ENCODE peak calls at places on chromosome 14, in eight cellular contexts. Q is body of pancreas, V is heart right ventricle, U is thyroid gland, D is dorsolateral prefrontal cortex, G is WERI-Rb-1, X is upper lobe of right lung, E is uterus. B is an unnamed sample. For H3K27me3, the result is how much of the 10 kb centered on the place peaks cover.

GRCh38 chr14:68808696-68809095 is 15.8 kb upstream of the ZFP36L1 start:
- DNase-seq in G (no peak), D (no peak), X (no peak), V (no peak), U (no peak), E (no peak), Q (no peak), B (no peak)

GRCh38 chr14:24995016-24995415 is 54.9 kb downstream of the STXBP6 start:
- DNase-seq in G (no peak), E (no peak), D (no peak), X (no peak), U (no peak), V (no peak), Q (no peak), B (no peak)

GRCh38 chr14:29900609-29901350 is 26.9 kb downstream of the PRKD1 start:
- DNase-seq in E (no peak), X (no peak), U (no peak), G (no peak), D (no peak), V (no peak), Q (no peak), B (no peak)

GRCh38 chr14:64708148-64709004 is 4.2 kb downstream of the PLEKHG3 start:
- DNase-seq in V (peak), D (no peak), G (no peak), E (peak), U (peak), Q (peak), X (no peak), B (no peak)

GRCh38 chr14:96363751-96364336 is 518 bp downstream of the GSKIP start:
- DNase-seq in D (peak), G (peak), Q (peak), U (peak), E (no peak), V (no peak), X (peak), B (no peak)

GRCh38 chr14:64948612-64949210 is 6.2 kb upstream of the GPX2 start:
- DNase-seq in X (no peak), U (no peak), G (no peak), V (no peak), Q (no peak), D (no peak), E (no peak), B (no peak)

GRCh38 chr14:102272392-102272791 is 32.6 kb downstream of the MOK start:
- DNase-seq in G (no peak), U (no peak), E (no peak), V (no peak), Q (no peak), X (no peak), D (no peak), B (no peak)

GRCh38 chr14:106538193-106538592 is 1011.8 kb downstream of the TMEM121 start:
- DNase-seq in U (no peak), E (no peak), Q (no peak), G (no peak), D (no peak), V (no peak), X (no peak), B (no peak)

GRCh38 chr14:73825551-73826188 is 26.0 kb upstream of the PTGR2 start:
- DNase-seq in D (peak), X (peak), G (peak), V (peak), Q (peak), E (peak), U (peak), B (no peak)

GRCh38 chr14:93115920-93116675 is at the start of gene ITPK1:
- DNase-seq in E (peak), Q (peak), D (peak), G (peak), U (peak), X (peak), V (peak), B (no peak)

GRCh38 chr14:65304239-65304638 is 108.3 kb upstream of the FUT8 start:
- DNase-seq in Q (no peak), E (no peak), V (no peak), G (no peak), D (no peak), U (no peak), X (no peak), B (no peak)

GRCh38 chr14:95039259-95039992 is 117.9 kb downstream of the DICER1 start:
- DNase-seq in X (peak), V (no peak), D (no peak), U (no peak), Q (no peak), E (no peak), G (no peak), B (no peak)

GRCh38 chr14:91380610-91381371 is 36.8 kb downstream of the CCDC88C start:
- DNase-seq in D (peak), V (no peak), G (no peak), E (peak), U (no peak), X (no peak), Q (no peak), B (no peak)

GRCh38 chr14:24556756-24557155 is 19.3 kb downstream of the CTSG start:
- DNase-seq in G (no peak), X (no peak), D (no peak), U (peak), V (no peak), Q (no peak), E (no peak), B (no peak)

GRCh38 chr14:98752660-98753059 is 519.3 kb downstream of the BCL11B start:
- DNase-seq in V (no peak), D (no peak), X (no peak), Q (no peak), U (no peak), G (no peak), E (no peak), B (no peak)

GRCh38 chr14:72699852-72700257 is 194.0 kb downstream of the DPF3 start:
- DNase-seq in D (no peak), E (no peak), U (no peak), V (no peak), Q (no peak), X (no peak), G (no peak), B (peak)

GRCh38 chr14:68786491-68787234 is 6.2 kb downstream of the ZFP36L1 start:
- DNase-seq in G (no peak), D (no peak), U (peak), X (no peak), E (no peak), V (no peak), Q (peak), B (no peak)

GRCh38 chr14:73713804-73714655 is at the start of gene PNMA1:
- DNase-seq in E (peak), G (peak), V (peak), D (peak), Q (peak), U (peak), X (peak), B (no peak)

GRCh38 chr14:94143239-94143638 is 13.8 kb upstream of the IFI27L2 start:
- DNase-seq in G (peak), E (no peak), D (no peak), V (no peak), X (no peak), Q (no peak), U (no peak), B (no peak)

GRCh38 chr14:91369628-91370445 is 47.8 kb downstream of the CCDC88C start:
- DNase-seq in E (no peak), G (peak), D (peak), U (no peak), Q (peak), V (no peak), X (no peak), B (no peak)

GRCh38 chr14:91065266-91065665 is 4.8 kb upstream of the RPS6KA5 start:
- DNase-seq in X (no peak), D (no peak), E (peak), Q (no peak), U (peak), G (no peak), V (no peak), B (no peak)

GRCh38 chr14:72401632-72402428 is 469.6 kb downstream of the RGS6 start:
- DNase-seq in Q (no peak), D (no peak), X (no peak), U (no peak), E (no peak), G (no peak), V (no peak), B (no peak)

GRCh38 chr14:76729953-76730505 is 31.2 kb upstream of the VASH1 start:
- DNase-seq in Q (no peak), E (no peak), X (no peak), U (no peak), D (no peak), G (no peak), V (no peak), B (no peak)

GRCh38 chr14:101301011-101301410 is 260.3 kb upstream of the DIO3 start:
- DNase-seq in X (no peak), V (no peak), G (no peak), D (no peak), Q (no peak), E (no peak), U (no peak), B (no peak)

GRCh38 chr14:93023039-93023438 is 92.7 kb downstream of the ITPK1 start:
- DNase-seq in G (peak), X (no peak), U (no peak), E (no peak), D (no peak), V (no peak), Q (no peak), B (no peak)

GRCh38 chr14:26281280-26281998 is 316.4 kb downstream of the NOVA1 start:
- DNase-seq in Q (no peak), V (no peak), G (no peak), X (no peak), E (no peak), U (peak), D (no peak), B (no peak)

GRCh38 chr14:28785096-28785952 is 18.7 kb downstream of the FOXG1 start:
- DNase-seq in G (peak), Q (no peak), V (no peak), U (no peak), X (no peak), E (no peak), D (peak), B (no peak)

GRCh38 chr14:77000340-77001235 is 27.9 kb downstream of the IRF2BPL start:
- DNase-seq in G (peak), Q (no peak), D (peak), V (peak), E (peak), U (peak), X (no peak), B (no peak)

GRCh38 chr14:96796851-96797187 is 363 bp upstream of the VRK1 start:
- DNase-seq in V (no peak), X (no peak), U (no peak), E (no peak), D (no peak), G (no peak), Q (no peak), B (no peak)

GRCh38 chr14:76844223-76844622 is 18.0 kb downstream of the LRRC74A start:
- DNase-seq in E (peak), Q (peak), V (peak), G (no peak), X (peak), D (no peak), U (peak), B (no peak)

GRCh38 chr14:59116984-59117415 is 71.5 kb upstream of the DAAM1 start:
- DNase-seq in E (no peak), U (no peak), X (no peak), D (no peak), Q (no peak), V (no peak), G (no peak), B (peak)

GRCh38 chr14:104975481-104976197 is 2.5 kb downstream of the AHNAK2 start:
- DNase-seq in X (no peak), E (no peak), U (no peak), D (no peak), V (no peak), Q (no peak), G (peak), B (no peak)
- TF ChIP-seq CTCF in X (no peak), E (no peak), U (no peak), D (no peak), V (no peak), Q (no peak), G (peak), B (no peak)

DNA sequence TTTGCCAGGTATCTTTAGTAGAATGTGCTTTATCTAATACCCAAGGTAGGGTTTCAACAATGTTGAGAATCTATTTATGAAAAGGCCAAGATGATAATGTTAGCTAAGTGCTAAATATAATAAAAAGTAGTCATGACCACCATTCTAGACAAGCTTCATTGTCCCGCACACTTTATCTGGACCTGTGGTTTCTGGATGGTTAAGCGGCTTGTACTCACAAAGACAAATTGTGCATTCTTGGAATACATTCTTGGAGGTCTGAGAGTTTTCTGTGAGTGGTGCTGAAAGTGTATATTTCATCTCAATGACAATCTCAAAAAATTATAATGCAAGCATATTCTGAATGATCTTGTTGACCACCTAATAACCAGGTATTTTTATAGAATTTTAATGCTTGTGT is 646.9 kb downstream of the DIO2 start:
- DNase-seq in E (no peak), U (no peak), X (no peak), V (no peak), G (no peak), D (no peak), Q (no peak), B (no peak)
- H3K4me3 ChIP-seq in E (no peak), U (no peak), X (no peak), V (no peak), G (no peak), D (no peak), Q (no peak), B (no peak)

GRCh38 chr14:75264036-75264435 is 14.6 kb upstream of the FOS start:
- DNase-seq in E (no peak), X (peak), Q (peak), D (no peak), V (no peak), G (no peak), U (no peak), B (no peak)
- H3K27me3 ChIP-seq in E (under half), X (under half), Q (under half), D (under half), V (under half), G (under half), U (under half), B (under half)

GRCh38 chr14:36367985-36368774 is 47.7 kb upstream of the MBIP start:
- DNase-seq in Q (no peak), G (no peak), D (no peak), U (peak), V (no peak), X (no peak), E (no peak), B (no peak)

DNA sequence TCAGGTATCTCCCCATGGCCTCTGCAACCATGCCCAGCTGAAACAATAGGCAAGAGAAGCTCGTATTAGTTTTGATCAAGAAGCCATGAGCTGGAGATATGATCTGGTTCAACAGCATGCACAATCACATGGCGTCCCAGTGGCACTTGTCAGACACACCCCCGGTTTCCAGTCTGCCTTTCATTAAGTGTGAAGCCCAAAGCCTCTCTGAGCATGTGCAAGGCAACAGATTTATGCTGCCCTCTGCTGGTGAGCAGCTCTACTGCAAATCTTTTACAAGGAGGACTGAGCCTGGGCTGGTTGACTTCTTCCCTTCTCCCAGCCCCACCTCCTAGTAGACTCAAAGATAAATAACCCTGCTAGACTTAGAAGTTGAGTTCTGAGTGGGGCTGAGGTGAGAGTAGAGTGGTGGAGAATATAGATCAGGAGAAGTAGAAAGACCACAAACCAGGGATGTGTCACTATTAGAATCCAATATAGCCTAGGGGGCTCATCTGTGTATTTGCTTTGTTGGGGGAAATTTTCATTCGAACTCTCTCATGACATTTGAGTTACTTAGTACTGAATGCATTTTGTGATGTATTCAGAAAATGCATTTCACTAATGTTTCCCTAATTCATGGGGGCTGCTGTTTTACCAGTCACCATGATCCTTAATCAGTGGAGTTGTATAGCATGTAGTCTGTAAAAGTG is 53.7 kb upstream of the MBIP start:
- DNase-seq in V (peak), D (peak), U (peak), X (peak), Q (peak), E (peak), G (peak), B (peak)
- TF ChIP-seq CTCF in V (peak), D (peak), U (peak), X (peak), Q (peak), E (peak), G (peak), B (peak)

GRCh38 chr14:88005978-88006851 is 1.3 kb downstream of the GPR65 start:
- DNase-seq in G (no peak), U (no peak), X (no peak), V (no peak), E (no peak), Q (no peak), D (no peak), B (no peak)
- H3K4me3 ChIP-seq in G (no peak), U (no peak), X (peak), V (no peak), E (no peak), Q (no peak), D (no peak), B (no peak)

GRCh38 chr14:75648066-75648838 is 12.4 kb downstream of the ERG28 start:
- DNase-seq in D (no peak), V (peak), U (peak), Q (peak), G (no peak), E (no peak), X (peak), B (peak)
- H3K27me3 ChIP-seq in D (under half), V (under half), U (under half), Q (under half), G (under half), E (under half), X (under half), B (under half)

GRCh38 chr14:104150201-104151027 is 12.0 kb downstream of the KIF26A start:
- DNase-seq in G (peak), U (peak), D (no peak), E (no peak), V (peak), X (no peak), Q (peak), B (peak)
- TF ChIP-seq CTCF in G (peak), U (no peak), D (no peak), E (no peak), V (no peak), X (no peak), Q (no peak), B (peak)

GRCh38 chr14:49960453-49960852 is 67.6 kb downstream of the ARF6 start:
- DNase-seq in E (no peak), V (no peak), U (peak), Q (no peak), G (no peak), D (no peak), X (no peak), B (no peak)

GRCh38 chr14:49962616-49963015 is 69.7 kb downstream of the ARF6 start:
- DNase-seq in E (no peak), X (peak), Q (no peak), U (peak), D (no peak), G (no peak), V (no peak), B (no peak)

GRCh38 chr14:49957089-49957852 is 64.4 kb downstream of the ARF6 start:
- DNase-seq in Q (no peak), D (no peak), E (no peak), U (no peak), V (no peak), X (no peak), G (no peak), B (no peak)

GRCh38 chr14:49961270-49962222 is 68.7 kb downstream of the ARF6 start:
- DNase-seq in Q (no peak), U (no peak), V (no peak), E (no peak), D (no peak), X (no peak), G (no peak), B (no peak)

GRCh38 chr14:49959822-49960408 is 67.0 kb downstream of the ARF6 start:
- DNase-seq in V (no peak), Q (no peak), D (no peak), E (no peak), G (no peak), U (peak), X (no peak), B (no peak)
- H3K4me3 ChIP-seq in V (no peak), Q (no peak), D (no peak), E (no peak), G (no peak), U (no peak), X (peak), B (no peak)

DNA sequence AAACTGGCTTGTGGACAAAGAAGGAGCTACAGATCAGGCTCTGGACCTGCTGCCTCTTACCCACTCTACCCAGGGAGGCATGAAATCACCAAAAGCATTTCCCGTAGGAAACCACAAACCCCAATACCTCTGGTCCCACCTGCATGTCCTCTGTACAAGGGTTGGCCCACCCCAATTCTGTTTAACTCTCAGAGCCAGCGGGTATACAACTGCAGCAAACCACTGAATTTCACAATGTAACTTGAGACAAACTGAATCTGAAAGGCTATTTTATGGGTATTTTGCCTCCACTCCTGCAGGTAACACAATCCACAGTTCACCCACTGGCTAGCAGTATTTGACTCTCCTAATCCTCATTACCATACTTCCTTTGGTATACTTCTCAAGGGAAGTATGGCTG is 16.5 kb downstream of the SIX1 start:
- DNase-seq in Q (no peak), D (no peak), V (no peak), G (no peak), U (no peak), X (no peak), E (no peak), B (no peak)
- H3K27me3 ChIP-seq in Q (under half), D (under half), V (under half), G (under half), U (under half), X (under half), E (under half), B (under half)

DNA sequence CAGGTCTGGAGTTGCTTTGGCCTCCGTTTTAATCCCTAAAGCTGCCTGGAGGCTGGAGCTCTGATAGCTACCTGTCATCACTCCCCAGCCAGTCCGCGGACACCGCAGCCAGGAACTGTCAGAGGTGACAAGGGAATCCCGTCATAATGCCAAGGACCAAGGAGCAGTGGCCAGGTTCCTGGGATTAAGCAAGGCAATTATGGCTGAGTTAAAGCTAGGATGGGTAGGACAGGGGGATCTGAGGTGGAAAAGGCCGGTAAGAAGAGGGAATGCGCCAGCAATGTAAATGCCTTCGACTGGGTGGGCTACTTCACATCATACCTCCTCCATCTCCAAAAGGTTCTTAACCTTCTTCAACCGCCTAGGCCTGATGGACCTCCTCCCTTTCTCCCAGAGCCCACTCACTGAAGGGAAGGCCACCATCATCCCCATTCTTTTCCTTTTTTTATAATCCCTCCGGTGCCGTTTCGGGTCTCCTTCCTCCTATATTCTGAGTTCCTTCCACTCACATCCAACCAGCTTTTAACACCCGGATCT is 1.9 kb downstream of the PPP1R3E start:
- DNase-seq in X (no peak), V (peak), Q (peak), D (no peak), U (peak), G (peak), E (peak), B (no peak)
- TF ChIP-seq CTCF in X (no peak), V (no peak), Q (no peak), D (no peak), U (no peak), G (no peak), E (no peak), B (no peak)